ENCODE peak calls at places on chromosome 20, in six cellular contexts. One of them, this sample, is unnamed. For H3K4me1, the result is how much of the 10 kb centered on the place peaks cover.

GRCh38 chr20:49668181-49668877 is 45.3 kb downstream of the B4GALT5 start:
- DNase-seq in Peyer's patch: peak
- DNase-seq in esophagus muscularis mucosa: no peak
- DNase-seq in body of pancreas: peak
- DNase-seq in effector memory CD4-positive, alpha-beta T cell: peak
- DNase-seq in cardiac muscle cell: no peak
- DNase-seq in this sample: no peak

GRCh38 chr20:3013771-3014170 is 29.7 kb upstream of the GNRH2 start:
- DNase-seq in cardiac muscle cell: no peak
- DNase-seq in body of pancreas: no peak
- DNase-seq in esophagus muscularis mucosa: no peak
- DNase-seq in effector memory CD4-positive, alpha-beta T cell: no peak
- DNase-seq in Peyer's patch: no peak
- DNase-seq in this sample: no peak

GRCh38 chr20:15487030-15487429 is 1086.2 kb downstream of the KIF16B start:
- DNase-seq in body of pancreas: no peak
- DNase-seq in esophagus muscularis mucosa: no peak
- DNase-seq in effector memory CD4-positive, alpha-beta T cell: no peak
- DNase-seq in cardiac muscle cell: no peak
- DNase-seq in Peyer's patch: no peak
- DNase-seq in this sample: no peak

GRCh38 chr20:48781634-48782033 is 46.2 kb downstream of the PREX1 start:
- DNase-seq in body of pancreas: no peak
- DNase-seq in effector memory CD4-positive, alpha-beta T cell: no peak
- DNase-seq in Peyer's patch: no peak
- DNase-seq in cardiac muscle cell: no peak
- DNase-seq in esophagus muscularis mucosa: no peak
- DNase-seq in this sample: no peak

GRCh38 chr20:1491891-1492642 is 847 bp upstream of the SIRPB2 start:
- DNase-seq in cardiac muscle cell: no peak
- DNase-seq in esophagus muscularis mucosa: peak
- DNase-seq in Peyer's patch: no peak
- DNase-seq in effector memory CD4-positive, alpha-beta T cell: no peak
- DNase-seq in body of pancreas: no peak
- DNase-seq in this sample: no peak

GRCh38 chr20:38109657-38110524 is 55.2 kb downstream of the TGM2 start:
- DNase-seq in esophagus muscularis mucosa: peak
- DNase-seq in body of pancreas: peak
- DNase-seq in effector memory CD4-positive, alpha-beta T cell: no peak
- DNase-seq in cardiac muscle cell: peak
- DNase-seq in Peyer's patch: no peak
- DNase-seq in this sample: peak

GRCh38 chr20:20237093-20237959 is 130.6 kb upstream of the INSM1 start:
- DNase-seq in Peyer's patch: no peak
- DNase-seq in esophagus muscularis mucosa: peak
- DNase-seq in body of pancreas: peak
- DNase-seq in effector memory CD4-positive, alpha-beta T cell: no peak
- DNase-seq in cardiac muscle cell: peak
- DNase-seq in this sample: peak

GRCh38 chr20:61572789-61573188 is 320.7 kb downstream of the CDH4 start:
- DNase-seq in effector memory CD4-positive, alpha-beta T cell: no peak
- DNase-seq in body of pancreas: no peak
- DNase-seq in esophagus muscularis mucosa: no peak
- DNase-seq in cardiac muscle cell: no peak
- DNase-seq in Peyer's patch: peak
- DNase-seq in this sample: no peak

GRCh38 chr20:62607366-62608217 is 34.7 kb upstream of the SLCO4A1 start:
- DNase-seq in cardiac muscle cell: no peak
- DNase-seq in body of pancreas: no peak
- DNase-seq in effector memory CD4-positive, alpha-beta T cell: no peak
- DNase-seq in Peyer's patch: no peak
- DNase-seq in esophagus muscularis mucosa: no peak
- DNase-seq in this sample: no peak

GRCh38 chr20:37383229-37383989 is 37.5 kb downstream of the SRC start:
- DNase-seq in cardiac muscle cell: no peak
- DNase-seq in Peyer's patch: peak
- DNase-seq in body of pancreas: no peak
- DNase-seq in esophagus muscularis mucosa: no peak
- DNase-seq in effector memory CD4-positive, alpha-beta T cell: no peak
- DNase-seq in this sample: no peak

GRCh38 chr20:23501926-23502325 is 11.0 kb downstream of the CST8 start:
- DNase-seq in effector memory CD4-positive, alpha-beta T cell: no peak
- DNase-seq in cardiac muscle cell: no peak
- DNase-seq in Peyer's patch: no peak
- DNase-seq in body of pancreas: no peak
- DNase-seq in esophagus muscularis mucosa: no peak
- DNase-seq in this sample: no peak

GRCh38 chr20:23366384-23366783 is 4.4 kb downstream of the GZF1 start:
- DNase-seq in effector memory CD4-positive, alpha-beta T cell: no peak
- DNase-seq in cardiac muscle cell: no peak
- DNase-seq in esophagus muscularis mucosa: no peak
- DNase-seq in body of pancreas: no peak
- DNase-seq in Peyer's patch: no peak
- DNase-seq in this sample: no peak

GRCh38 chr20:41133709-41134361 is 3.5 kb upstream of the PLCG1 start:
- DNase-seq in Peyer's patch: no peak
- DNase-seq in body of pancreas: no peak
- DNase-seq in effector memory CD4-positive, alpha-beta T cell: peak
- DNase-seq in esophagus muscularis mucosa: no peak
- DNase-seq in cardiac muscle cell: no peak
- DNase-seq in this sample: peak

DNA sequence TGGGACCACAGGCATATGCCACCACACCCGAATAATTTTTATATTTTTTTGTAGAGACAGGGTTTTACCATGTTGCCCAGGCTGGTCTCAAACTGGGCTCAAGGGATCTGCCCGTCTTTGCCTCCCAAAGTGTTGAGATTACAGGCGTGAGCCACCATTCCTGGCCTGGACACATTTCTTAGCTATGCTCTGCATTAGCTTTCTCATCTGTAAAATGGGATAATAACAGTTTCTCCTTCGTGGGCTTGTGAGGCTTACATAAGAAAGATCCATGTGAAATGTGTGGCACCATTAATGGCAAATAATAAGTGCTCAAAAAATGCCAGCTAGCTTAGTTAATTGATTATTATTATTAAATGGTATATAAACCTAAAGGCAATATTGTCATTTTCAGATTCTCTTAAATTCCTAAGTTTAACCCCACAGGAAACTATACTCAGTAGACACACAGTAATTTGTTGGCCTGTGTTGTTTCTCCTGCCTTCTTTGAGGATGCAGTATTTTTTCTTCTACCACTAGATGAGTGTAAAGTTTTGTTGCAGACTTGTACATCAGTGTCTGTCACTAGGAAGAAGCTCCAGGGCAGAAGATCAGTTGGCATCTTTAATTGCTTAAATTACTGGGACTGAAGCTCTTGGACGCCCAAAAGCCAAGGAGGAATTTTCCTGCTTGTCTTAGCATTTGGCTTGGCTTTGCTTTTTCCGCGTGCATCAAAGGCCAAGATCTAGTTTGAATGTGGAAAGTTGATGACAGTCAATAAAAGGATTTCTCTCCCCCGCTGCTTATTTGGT is 162.3 kb upstream of the ZNF217 start:
- DNase-seq in Peyer's patch: no peak
- DNase-seq in body of pancreas: no peak
- DNase-seq in esophagus muscularis mucosa: no peak
- DNase-seq in effector memory CD4-positive, alpha-beta T cell: no peak
- DNase-seq in cardiac muscle cell: no peak
- DNase-seq in this sample: no peak
- H3K4me1 ChIP-seq in Peyer's patch: under half
- H3K4me1 ChIP-seq in body of pancreas: under half
- H3K4me1 ChIP-seq in esophagus muscularis mucosa: under half
- H3K4me1 ChIP-seq in effector memory CD4-positive, alpha-beta T cell: under half
- H3K4me1 ChIP-seq in cardiac muscle cell: under half
- H3K4me1 ChIP-seq in this sample: under half

DNA sequence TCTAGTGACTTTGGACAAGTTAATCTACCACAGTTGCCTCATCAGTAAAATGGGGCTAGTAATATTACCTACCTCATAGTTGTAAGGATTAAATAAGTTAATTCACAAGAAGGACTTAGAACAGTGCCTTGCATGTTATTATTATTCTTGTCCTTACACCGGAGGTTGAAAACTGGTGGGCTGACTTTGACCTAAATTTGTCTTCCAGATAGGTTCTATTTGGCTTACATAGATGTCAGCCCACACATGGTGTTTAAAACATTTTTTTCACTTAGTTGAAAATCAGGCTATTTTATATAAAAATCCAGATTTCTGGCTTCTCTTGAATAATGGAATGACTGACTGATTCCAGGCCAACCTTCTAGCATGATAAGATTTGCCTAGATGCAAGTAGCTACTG is 3.2 kb downstream of the SYS1 start:
- DNase-seq in cardiac muscle cell: no peak
- DNase-seq in effector memory CD4-positive, alpha-beta T cell: no peak
- DNase-seq in esophagus muscularis mucosa: no peak
- DNase-seq in body of pancreas: no peak
- DNase-seq in Peyer's patch: no peak
- DNase-seq in this sample: no peak
- H3K4me1 ChIP-seq in cardiac muscle cell: under half
- H3K4me1 ChIP-seq in effector memory CD4-positive, alpha-beta T cell: under half
- H3K4me1 ChIP-seq in esophagus muscularis mucosa: under half
- H3K4me1 ChIP-seq in body of pancreas: under half
- H3K4me1 ChIP-seq in Peyer's patch: under half
- H3K4me1 ChIP-seq in this sample: under half

DNA sequence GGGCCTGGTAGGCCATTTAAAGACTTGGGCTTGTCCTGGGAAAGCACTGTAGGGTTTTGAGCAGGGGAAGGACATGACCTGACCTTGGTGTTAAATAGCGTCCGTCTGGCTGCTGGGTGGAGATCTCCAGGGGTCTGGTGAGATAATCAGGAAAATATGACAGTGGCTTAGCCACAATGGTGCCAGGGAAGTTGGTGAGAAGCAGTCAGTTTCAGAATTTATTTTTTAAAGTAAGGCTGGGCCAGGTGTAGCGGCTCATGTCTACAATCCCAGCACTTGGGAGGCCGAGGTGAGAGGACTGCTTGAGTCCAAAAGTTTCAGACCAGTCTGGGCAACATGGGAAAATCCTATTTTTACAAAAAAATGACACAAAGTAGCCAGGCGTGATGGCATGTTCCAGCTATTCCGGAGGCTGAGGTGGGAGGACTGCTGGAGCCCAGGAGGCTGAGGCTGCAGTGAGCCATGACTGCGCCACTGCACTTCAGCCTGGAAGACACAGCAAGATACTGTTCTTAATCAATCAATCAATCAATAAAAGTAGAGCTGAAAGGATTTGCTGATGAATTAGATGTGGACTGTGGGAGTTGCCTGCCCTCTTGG is 41.4 kb downstream of the BCL2L1 start:
- DNase-seq in Peyer's patch: no peak
- DNase-seq in cardiac muscle cell: no peak
- DNase-seq in body of pancreas: no peak
- DNase-seq in effector memory CD4-positive, alpha-beta T cell: no peak
- DNase-seq in esophagus muscularis mucosa: no peak
- DNase-seq in this sample: no peak
- H3K4me1 ChIP-seq in Peyer's patch: under half
- H3K4me1 ChIP-seq in cardiac muscle cell: under half
- H3K4me1 ChIP-seq in body of pancreas: half or more
- H3K4me1 ChIP-seq in effector memory CD4-positive, alpha-beta T cell: half or more
- H3K4me1 ChIP-seq in esophagus muscularis mucosa: half or more
- H3K4me1 ChIP-seq in this sample: under half

GRCh38 chr20:53656653-53657288 is 63.1 kb upstream of the ZNF217 start:
- DNase-seq in Peyer's patch: no peak
- DNase-seq in body of pancreas: no peak
- DNase-seq in esophagus muscularis mucosa: no peak
- DNase-seq in effector memory CD4-positive, alpha-beta T cell: no peak
- DNase-seq in cardiac muscle cell: no peak
- DNase-seq in this sample: no peak

GRCh38 chr20:53654932-53655674 is 61.5 kb upstream of the ZNF217 start:
- DNase-seq in effector memory CD4-positive, alpha-beta T cell: no peak
- DNase-seq in Peyer's patch: no peak
- DNase-seq in body of pancreas: peak
- DNase-seq in cardiac muscle cell: no peak
- DNase-seq in esophagus muscularis mucosa: no peak
- DNase-seq in this sample: peak

GRCh38 chr20:53652090-53652858 is 58.6 kb upstream of the ZNF217 start:
- DNase-seq in body of pancreas: no peak
- DNase-seq in effector memory CD4-positive, alpha-beta T cell: no peak
- DNase-seq in cardiac muscle cell: peak
- DNase-seq in Peyer's patch: no peak
- DNase-seq in esophagus muscularis mucosa: no peak
- DNase-seq in this sample: no peak

GRCh38 chr20:53655909-53656652 is 62.4 kb upstream of the ZNF217 start:
- DNase-seq in body of pancreas: no peak
- DNase-seq in Peyer's patch: no peak
- DNase-seq in cardiac muscle cell: no peak
- DNase-seq in effector memory CD4-positive, alpha-beta T cell: no peak
- DNase-seq in esophagus muscularis mucosa: no peak
- DNase-seq in this sample: no peak

DNA sequence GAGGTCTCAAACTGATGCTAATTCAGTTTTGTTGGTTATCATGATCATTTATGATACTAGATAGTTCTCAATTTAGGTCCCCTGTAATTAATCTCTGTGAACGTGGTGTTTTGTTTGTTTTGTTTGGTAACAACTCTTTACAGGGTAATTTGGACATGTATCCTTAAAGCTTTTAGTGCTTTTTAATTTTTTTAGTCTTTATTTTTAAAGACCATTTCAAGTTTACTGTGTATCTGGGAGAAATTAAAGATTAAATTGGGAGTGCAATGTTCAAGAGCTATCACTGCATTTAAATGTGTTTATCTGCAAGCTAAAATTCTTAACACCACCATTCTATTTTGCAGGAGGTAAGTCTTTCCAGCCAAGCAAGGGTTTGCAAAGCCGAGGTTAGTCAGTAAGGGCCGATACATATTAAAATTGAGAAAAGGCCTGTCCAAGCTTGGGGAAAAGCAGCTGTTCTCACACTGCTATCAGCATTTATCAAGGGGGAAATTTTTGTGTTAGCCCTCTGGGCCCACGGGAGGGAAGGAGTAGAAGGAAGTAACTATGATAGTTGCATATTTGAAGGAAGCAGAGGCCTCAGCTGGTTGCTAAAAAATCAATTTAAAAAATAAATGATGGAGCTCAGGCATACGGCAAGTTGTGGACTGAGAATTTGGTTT is 59.4 kb upstream of the ZNF217 start:
- DNase-seq in body of pancreas: no peak
- DNase-seq in Peyer's patch: no peak
- DNase-seq in esophagus muscularis mucosa: no peak
- DNase-seq in effector memory CD4-positive, alpha-beta T cell: no peak
- DNase-seq in cardiac muscle cell: no peak
- DNase-seq in this sample: no peak
- H3K4me1 ChIP-seq in body of pancreas: under half
- H3K4me1 ChIP-seq in Peyer's patch: under half
- H3K4me1 ChIP-seq in esophagus muscularis mucosa: under half
- H3K4me1 ChIP-seq in effector memory CD4-positive, alpha-beta T cell: under half
- H3K4me1 ChIP-seq in cardiac muscle cell: under half
- H3K4me1 ChIP-seq in this sample: under half

This sample was measured in colonic mucosa.